ENCODE peak calls at places on chromosomes 5 and 9, in nine cellular contexts. I is mesenteric fat pad; M is NCI-H1092; U is SW480; L is stimulated activated CD4-positive, alpha-beta T cell treated with anti-CD3 and anti-CD28 coated beads, Interleukin-2, amount 100 ng/mL, for 48 hours; E is bronchial epithelial cell; D is activated naive CD4-positive, alpha-beta T cell treated with anti-CD3 and anti-CD28 coated beads, Interleukin-2, amount 50 U/mL, for 72 hours; T is Calu3; A is COR-L47. W is an unnamed sample.

GRCh38 chr9:126440938-126441337 is 114.3 kb downstream of the MVB12B start:
- DNase-seq in U (no peak), E (no peak), L (no peak), M (no peak), D (no peak), A (no peak), T (no peak), I (no peak), W (no peak)

GRCh38 chr9:121902483-121903135 is 190.5 kb downstream of the TTLL11 start:
- DNase-seq in D (no peak), I (no peak), M (no peak), U (no peak), L (no peak), E (peak), T (peak), A (no peak), W (no peak)

GRCh38 chr5:66164044-66164790 is 20.1 kb downstream of the SREK1 start:
- DNase-seq in T (no peak), U (no peak), A (no peak), M (no peak), I (no peak), D (no peak), E (no peak), L (no peak), W (no peak)

GRCh38 chr9:76717176-76717575 is 47.1 kb upstream of the PCA3 start:
- DNase-seq in I (no peak), D (no peak), M (peak), U (no peak), A (peak), T (no peak), L (no peak), E (no peak), W (no peak)

GRCh38 chr5:138632900-138633489 is 57.8 kb upstream of the HSPA9 start:
- DNase-seq in L (peak), D (no peak), E (peak), M (no peak), A (no peak), U (no peak), I (peak), T (peak), W (no peak)

GRCh38 chr9:104082147-104082546 is 12.0 kb upstream of the SMC2 start:
- DNase-seq in I (no peak), D (no peak), L (no peak), M (no peak), A (no peak), T (no peak), E (no peak), U (no peak), W (no peak)

GRCh38 chr5:149141224-149141956 is at the start of gene ABLIM3:
- DNase-seq in U (peak), D (peak), T (peak), L (peak), I (peak), M (no peak), A (peak), E (peak), W (peak)

GRCh38 chr5:141703133-141703561 is 21.1 kb upstream of the ARAP3 start:
- DNase-seq in D (no peak), E (no peak), M (no peak), A (no peak), I (no peak), U (no peak), T (no peak), L (no peak), W (no peak)

GRCh38 chr5:59301727-59302126 is 591.8 kb downstream of the PDE4D start:
- DNase-seq in M (no peak), D (no peak), L (no peak), I (no peak), T (no peak), A (no peak), E (peak), U (no peak), W (no peak)

GRCh38 chr5:154762700-154763099 is 7.5 kb downstream of the LARP1 start:
- DNase-seq in E (no peak), A (no peak), T (no peak), L (no peak), D (no peak), U (no peak), M (no peak), I (no peak), W (no peak)

GRCh38 chr5:93909356-93909755 is 168.0 kb upstream of the POU5F2 start:
- DNase-seq in M (no peak), E (no peak), I (no peak), L (no peak), U (no peak), D (no peak), A (peak), T (peak), W (no peak)

GRCh38 chr9:19925674-19926503 is 137.1 kb upstream of the SLC24A2 start:
- DNase-seq in T (peak), L (peak), D (peak), I (no peak), M (peak), E (peak), U (peak), A (peak), W (no peak)

GRCh38 chr5:142960309-142960696 is 190.1 kb downstream of the ARHGAP26 start:
- DNase-seq in E (peak), D (no peak), I (no peak), M (no peak), T (no peak), A (no peak), L (no peak), U (peak), W (no peak)

GRCh38 chr9:97527626-97528528 is 26.4 kb downstream of the TMOD1 start:
- DNase-seq in U (peak), D (no peak), A (no peak), L (no peak), I (peak), E (no peak), M (no peak), T (no peak), W (no peak)

GRCh38 chr9:28741459-28741858 is 1168.2 kb upstream of the C9orf72 start:
- DNase-seq in E (no peak), L (no peak), D (no peak), I (no peak), M (no peak), U (no peak), A (no peak), T (no peak), W (no peak)

GRCh38 chr9:7507026-7507425 is 292.6 kb downstream of the DMAC1 start:
- DNase-seq in D (no peak), T (no peak), E (no peak), L (no peak), A (no peak), M (no peak), U (no peak), I (no peak), W (no peak)

GRCh38 chr9:6195714-6196360 is 19.8 kb upstream of the IL33 start:
- DNase-seq in L (no peak), A (no peak), E (peak), D (no peak), I (no peak), U (no peak), M (no peak), T (no peak), W (no peak)

GRCh38 chr9:127109212-127109711 is 13.2 kb downstream of the ANGPTL2 start:
- DNase-seq in D (no peak), T (no peak), E (no peak), M (no peak), U (no peak), L (no peak), A (no peak), I (no peak), W (no peak)

GRCh38 chr5:79689541-79690466 is at the start of gene CMYA5:
- DNase-seq in E (peak), L (no peak), A (no peak), M (no peak), U (no peak), D (no peak), T (peak), I (no peak), W (no peak)

GRCh38 chr5:39249560-39250274 is 30.4 kb upstream of the FYB1 start:
- DNase-seq in U (no peak), D (no peak), E (no peak), L (no peak), I (no peak), M (no peak), T (no peak), A (no peak), W (no peak)

GRCh38 chr5:139787568-139788293 is 7.9 kb upstream of the PSD2 start:
- DNase-seq in D (peak), M (peak), U (peak), L (peak), E (peak), I (peak), T (peak), A (peak), W (peak)

GRCh38 chr9:126327016-126327749 is 554 bp downstream of the MVB12B start:
- DNase-seq in A (no peak), D (no peak), U (no peak), I (peak), T (peak), E (no peak), L (no peak), M (no peak), W (no peak)

GRCh38 chr9:110255064-110255416 is 1.3 kb downstream of the TXN start:
- DNase-seq in E (no peak), U (no peak), M (no peak), D (no peak), A (no peak), I (no peak), L (no peak), T (no peak), W (no peak)

GRCh38 chr5:155850411-155850810 is 476.6 kb upstream of the SGCD start:
- DNase-seq in T (no peak), U (no peak), I (no peak), L (no peak), E (no peak), A (no peak), M (no peak), D (no peak), W (no peak)

GRCh38 chr9:68619056-68619455 is 78.4 kb upstream of the TMEM252 start:
- DNase-seq in T (no peak), E (no peak), L (no peak), I (no peak), D (no peak), A (no peak), M (no peak), U (no peak), W (no peak)

GRCh38 chr5:1479581-1480188 is 34.4 kb upstream of the SLC6A3 start:
- DNase-seq in I (no peak), D (no peak), M (no peak), U (peak), T (no peak), L (peak), E (peak), A (no peak), W (no peak)

GRCh38 chr9:109278848-109279247 is 42.0 kb downstream of the EPB41L4B start:
- DNase-seq in T (no peak), L (no peak), U (no peak), D (no peak), M (no peak), E (no peak), A (no peak), I (no peak), W (no peak)

GRCh38 chr5:78050888-78051287 is 243.6 kb downstream of the AP3B1 start:
- DNase-seq in U (peak), I (no peak), M (no peak), L (no peak), D (no peak), A (no peak), E (peak), T (no peak), W (no peak)

GRCh38 chr9:81526587-81526986 is 162.8 kb downstream of the TLE1 start:
- DNase-seq in D (no peak), L (no peak), E (peak), I (no peak), M (no peak), T (no peak), U (no peak), A (no peak), W (no peak)

GRCh38 chr9:95316794-95317118 is 753 bp downstream of the FANCC start:
- DNase-seq in D (peak), L (no peak), M (peak), E (peak), U (peak), A (peak), T (peak), I (no peak), W (peak)

GRCh38 chr5:64954518-64954917 is 185.8 kb downstream of the CWC27 start:
- DNase-seq in I (no peak), M (no peak), E (no peak), T (no peak), L (no peak), U (no peak), D (no peak), A (no peak), W (no peak)

W was measured in ascending aorta.